ENCODE peak calls at places on chromosome 7, in five cellular contexts. M, R, D, P and K are unnamed samples. For H3K9me3, the result is how much of the 10 kb centered on the place peaks cover.

GRCh38 chr7:19920200-19920599 is 146.8 kb upstream of the TMEM196 start:
- DNase-seq in M (no peak), R (no peak), D (no peak), P (peak), K (no peak)

GRCh38 chr7:73941836-73942551 is 81.0 kb downstream of the TMEM270 start:
- DNase-seq in R (peak), P (peak), M (no peak), D (no peak), K (no peak)

GRCh38 chr7:84712326-84712725 is 474.5 kb downstream of the SEMA3D start:
- DNase-seq in P (no peak), D (no peak), R (no peak), M (no peak), K (peak)

GRCh38 chr7:108455833-108456677 is at the start of gene NRCAM:
- DNase-seq in R (peak), P (peak), D (peak), M (no peak), K (peak)

GRCh38 chr7:50768470-50769159 is 14.1 kb downstream of the GRB10 start:
- DNase-seq in D (no peak), R (no peak), P (peak), M (no peak), K (no peak)

GRCh38 chr7:137953692-137954470 is 48.0 kb downstream of the CREB3L2 start:
- DNase-seq in M (no peak), D (peak), P (peak), R (peak), K (peak)

GRCh38 chr7:33200282-33200681 is 70.9 kb downstream of the BBS9 start:
- DNase-seq in R (no peak), P (no peak), M (no peak), D (no peak), K (no peak)

GRCh38 chr7:112940314-112940732 is 146.3 kb downstream of the GPR85 start:
- DNase-seq in D (no peak), R (no peak), M (no peak), P (peak), K (no peak)

GRCh38 chr7:81161459-81162075 is 242.7 kb upstream of the SEMA3C start:
- DNase-seq in M (no peak), D (no peak), R (peak), P (peak), K (no peak)

GRCh38 chr7:28582226-28582625 is 169.9 kb downstream of the CREB5 start:
- DNase-seq in M (no peak), R (no peak), D (no peak), P (no peak), K (no peak)

GRCh38 chr7:11319491-11320274 is 346.0 kb downstream of the PHF14 start:
- DNase-seq in R (no peak), M (no peak), P (peak), D (no peak), K (no peak)

GRCh38 chr7:68706291-68706690 is 892.0 kb upstream of the AUTS2 start:
- DNase-seq in R (peak), D (no peak), M (no peak), P (peak), K (no peak)

GRCh38 chr7:26309089-26309488 is 17.4 kb downstream of the SNX10 start:
- DNase-seq in P (no peak), M (peak), D (no peak), R (no peak), K (no peak)

GRCh38 chr7:157877298-157877840 is 540.6 kb downstream of the DNAJB6 start:
- DNase-seq in M (no peak), P (no peak), R (no peak), D (no peak), K (no peak)
- H3K4me3 ChIP-seq in M (no peak), P (no peak), R (no peak), D (no peak), K (no peak)

GRCh38 chr7:2906197-2906931 is 62.3 kb upstream of the GNA12 start:
- DNase-seq in M (no peak), P (no peak), D (no peak), R (no peak), K (no peak)

GRCh38 chr7:2905027-2905426 is 60.9 kb upstream of the GNA12 start:
- DNase-seq in M (no peak), D (no peak), R (no peak), P (no peak), K (no peak)

GRCh38 chr7:2905500-2905899 is 61.4 kb upstream of the GNA12 start:
- DNase-seq in P (no peak), D (no peak), M (no peak), R (no peak), K (no peak)

GRCh38 chr7:2903686-2904162 is 59.6 kb upstream of the GNA12 start:
- DNase-seq in P (no peak), R (no peak), M (no peak), D (no peak), K (no peak)

GRCh38 chr7:2904202-2904601 is 60.1 kb upstream of the GNA12 start:
- DNase-seq in M (no peak), P (no peak), R (no peak), D (no peak), K (no peak)
- TF ChIP-seq CTCF in M (no peak), P (no peak), R (no peak), D (no peak), K (no peak)

GRCh38 chr7:149527414-149527813 is 29.8 kb upstream of the ZNF746 start:
- DNase-seq in R (no peak), P (no peak), M (no peak), D (no peak), K (no peak)
- H3K9me3 ChIP-seq in R (under half), P (under half), M (under half), D (half or more), K (under half)

GRCh38 chr7:30914611-30915601 is 3.3 kb downstream of the AQP1 start:
- DNase-seq in R (peak), M (no peak), P (peak), D (peak), K (peak)
- H3K4me3 ChIP-seq in R (no peak), M (no peak), P (peak), D (no peak), K (no peak)

GRCh38 chr7:128034830-128035229 is 3.6 kb upstream of the LRRC4 start:
- DNase-seq in R (no peak), M (no peak), D (no peak), P (no peak), K (no peak)

GRCh38 chr7:128035712-128036111 is 4.5 kb upstream of the LRRC4 start:
- DNase-seq in R (peak), P (no peak), M (no peak), D (peak), K (no peak)

GRCh38 chr7:128037880-128038619 is 6.8 kb upstream of the LRRC4 start:
- DNase-seq in R (no peak), D (no peak), P (no peak), M (no peak), K (no peak)

GRCh38 chr7:128036226-128036940 is 5.1 kb upstream of the LRRC4 start:
- DNase-seq in R (no peak), P (no peak), D (no peak), M (no peak), K (no peak)

GRCh38 chr7:128037081-128037480 is 5.8 kb upstream of the LRRC4 start:
- DNase-seq in D (no peak), P (no peak), R (no peak), M (no peak), K (no peak)
- TF ChIP-seq CTCF in D (no peak), P (no peak), R (no peak), M (no peak), K (no peak)

GRCh38 chr7:153392726-153393125 is 633.2 kb downstream of the ACTR3B start:
- DNase-seq in R (no peak), D (no peak), M (no peak), P (no peak), K (no peak)
- H3K9me3 ChIP-seq in R (under half), D (half or more), M (under half), P (under half), K (under half)

DNA sequence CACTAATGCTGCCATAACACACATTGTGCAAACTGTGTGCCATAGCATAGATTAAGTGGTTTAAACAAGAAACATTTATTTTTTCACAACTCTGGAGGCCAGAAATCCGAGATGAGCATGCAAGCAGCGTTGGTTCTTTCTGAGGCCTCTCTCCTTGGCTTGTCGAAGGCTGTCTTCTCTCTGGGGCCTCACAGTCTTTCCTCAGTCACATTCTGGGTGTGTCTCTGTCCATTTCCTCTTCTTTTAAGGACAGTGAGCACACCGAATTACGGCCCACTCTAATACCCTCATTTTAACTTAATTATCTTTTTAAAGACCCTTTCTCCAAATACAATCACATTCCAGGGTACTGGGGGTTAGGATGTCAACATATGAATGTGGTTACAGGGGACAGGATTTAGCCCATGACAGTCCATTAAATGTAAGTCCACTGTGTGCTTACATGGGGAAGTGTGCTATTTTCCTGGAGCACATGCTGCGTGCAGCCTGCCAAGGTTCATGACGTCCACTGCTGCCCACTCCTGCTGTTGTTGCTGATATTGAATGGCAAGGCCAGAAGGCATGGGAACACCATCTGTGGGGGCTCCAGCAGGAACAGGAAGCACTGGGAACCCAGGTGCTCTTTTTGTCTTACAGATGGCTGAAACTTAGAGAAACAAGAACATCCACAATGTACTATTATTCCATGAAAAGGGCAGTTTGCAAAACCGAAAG is 365.4 kb downstream of the GALNT17 start:
- DNase-seq in M (peak), D (no peak), R (no peak), P (no peak), K (no peak)
- H3K4me3 ChIP-seq in M (no peak), D (no peak), R (no peak), P (no peak), K (no peak)

GRCh38 chr7:12686234-12686893 is 1.1 kb upstream of the ARL4A start:
- DNase-seq in M (peak), P (peak), D (peak), R (peak), K (peak)

GRCh38 chr7:12687213-12688171 is at the start of gene ARL4A:
- DNase-seq in P (peak), D (peak), R (peak), M (peak), K (peak)

GRCh38 chr7:12685550-12685949 is 1.9 kb upstream of the ARL4A start:
- DNase-seq in M (peak), D (peak), P (peak), R (peak), K (peak)

GRCh38 chr7:12684733-12685132 is 2.7 kb upstream of the ARL4A start:
- DNase-seq in P (no peak), R (no peak), D (no peak), M (no peak), K (no peak)

DNA sequence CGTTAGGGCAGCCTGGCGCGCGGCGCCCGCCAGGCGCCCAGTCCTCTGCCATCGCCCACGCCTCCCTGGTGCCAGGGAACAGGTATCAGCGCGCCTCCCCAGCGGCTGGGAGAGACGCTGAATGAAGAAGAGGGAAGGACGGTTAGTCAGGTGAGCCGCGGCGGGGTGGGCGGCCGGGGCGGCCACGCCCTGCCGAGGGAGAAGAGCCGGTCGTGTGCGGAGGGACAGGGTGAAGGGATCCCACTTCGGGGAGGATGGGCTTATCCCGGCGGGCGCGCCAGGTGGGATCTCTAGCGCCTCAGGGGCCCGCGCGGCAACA is 580 bp upstream of the ARL4A start:
- DNase-seq in R (no peak), M (no peak), P (no peak), D (no peak), K (no peak)
- TF ChIP-seq CTCF in R (no peak), M (no peak), P (no peak), D (peak), K (no peak)

GRCh38 chr7:64181586-64181985 is 25.4 kb upstream of the ZNF735 start:
- DNase-seq in R (no peak), M (no peak), D (no peak), P (no peak), K (no peak)
- H3K9me3 ChIP-seq in R (under half), M (under half), D (under half), P (under half), K (under half)